ENCODE peak calls at places on chromosomes 5 and 9, in ten cellular contexts. W is non-pigmented ciliary epithelial cell; A is IMR-90; L is uterus; H is HFFc6; Z is SK-N-DZ; Q is stimulated activated CD4-positive, alpha-beta T cell treated with anti-CD3 and anti-CD28 coated beads, TNF-alpha, amount 100 ng/mL, for 1 hour; R is lower lobe of right lung; U is GM20000; C is effector CD8-positive, alpha-beta T cell. I is an unnamed sample.

GRCh38 chr9:125443367-125443766 is 181.7 kb downstream of the GAPVD1 start:
- DNase-seq in L (no peak), H (no peak), Z (no peak), C (no peak), Q (no peak), U (no peak), A (no peak), W (no peak), R (no peak), I (no peak)

GRCh38 chr9:109181284-109181683 is 14.2 kb upstream of the FRRS1L start:
- DNase-seq in C (no peak), H (no peak), U (peak), Z (no peak), A (no peak), Q (no peak), W (no peak), R (no peak), L (no peak), I (peak)

GRCh38 chr5:7850533-7851239 is at the start of gene CFAP90:
- DNase-seq in C (peak), Z (peak), A (peak), H (no peak), Q (no peak), U (peak), R (peak), L (peak), W (no peak), I (no peak)

GRCh38 chr5:135662683-135663082 is 83.9 kb upstream of the CXCL14 start:
- DNase-seq in A (no peak), C (no peak), Z (no peak), U (no peak), H (no peak), L (no peak), Q (no peak), W (no peak), R (no peak), I (no peak)

GRCh38 chr9:114499528-114499927 is 5.7 kb downstream of the WHRN start:
- DNase-seq in Q (no peak), R (no peak), A (no peak), H (no peak), L (no peak), C (no peak), U (no peak), Z (no peak), W (no peak), I (no peak)

GRCh38 chr9:126916909-126917308 is 2.3 kb downstream of the RALGPS1 start:
- DNase-seq in R (no peak), Z (no peak), L (no peak), A (no peak), U (no peak), Q (no peak), W (no peak), H (no peak), C (no peak), I (no peak)

GRCh38 chr9:2574215-2574614 is 47.4 kb upstream of the VLDLR start:
- DNase-seq in U (no peak), Q (no peak), Z (no peak), C (no peak), H (peak), A (no peak), W (no peak), R (no peak), L (no peak), I (no peak)

GRCh38 chr5:61362796-61363364 is 30.8 kb downstream of the ZSWIM6 start:
- DNase-seq in Q (no peak), R (no peak), U (no peak), A (peak), C (no peak), H (peak), Z (no peak), L (no peak), W (no peak), I (no peak)

GRCh38 chr9:79800578-79800977 is 228.8 kb downstream of the TLE4 start:
- DNase-seq in C (no peak), Q (no peak), W (no peak), L (no peak), H (no peak), U (no peak), R (no peak), Z (no peak), A (peak), I (no peak)

GRCh38 chr5:125349432-125349831 is 603.0 kb upstream of the ZNF608 start:
- DNase-seq in W (no peak), L (no peak), H (no peak), R (no peak), Q (no peak), U (no peak), C (no peak), A (peak), Z (no peak), I (no peak)

GRCh38 chr9:126531591-126531990 is 82.1 kb upstream of the LMX1B start:
- DNase-seq in A (no peak), H (no peak), C (no peak), L (no peak), R (peak), U (no peak), W (no peak), Q (no peak), Z (no peak), I (no peak)

GRCh38 chr9:11618241-11618805 is 1005.5 kb upstream of the PTPRD start:
- DNase-seq in W (no peak), A (no peak), H (no peak), R (no peak), Z (no peak), U (no peak), Q (no peak), C (no peak), L (no peak), I (no peak)

GRCh38 chr9:98118640-98119601 is at the start of gene TRIM14:
- DNase-seq in Q (peak), Z (peak), C (peak), H (peak), L (peak), R (peak), A (peak), U (peak), W (no peak), I (no peak)

GRCh38 chr5:3590967-3591900 is 4.4 kb upstream of the IRX1 start:
- DNase-seq in R (no peak), Z (no peak), A (no peak), Q (no peak), L (no peak), C (no peak), H (no peak), U (no peak), W (no peak), I (no peak)

GRCh38 chr5:125199968-125200841 is 453.8 kb upstream of the ZNF608 start:
- DNase-seq in U (peak), H (no peak), A (no peak), L (peak), Z (peak), Q (no peak), W (no peak), C (no peak), R (no peak), I (no peak)

GRCh38 chr9:110582156-110582555 is 2.6 kb upstream of the SVEP1 start:
- DNase-seq in H (no peak), U (no peak), A (no peak), L (no peak), C (no peak), Z (no peak), R (no peak), W (no peak), Q (no peak), I (no peak)

GRCh38 chr9:134379774-134380431 is 53.6 kb downstream of the RXRA start:
- DNase-seq in C (no peak), H (no peak), A (no peak), U (no peak), Z (no peak), Q (no peak), W (no peak), L (no peak), R (no peak), I (no peak)

GRCh38 chr5:172245823-172246222 is 37.7 kb downstream of the UBTD2 start:
- DNase-seq in U (no peak), A (no peak), Z (no peak), C (no peak), Q (no peak), R (no peak), H (no peak), W (no peak), L (no peak), I (no peak)

GRCh38 chr5:27465140-27465539 is 426.8 kb upstream of the CDH9 start:
- DNase-seq in H (no peak), R (no peak), U (no peak), Q (no peak), W (no peak), Z (no peak), A (no peak), C (no peak), L (no peak), I (no peak)

GRCh38 chr5:110951373-110951791 is 120.1 kb upstream of the TSLP start:
- DNase-seq in H (no peak), Z (no peak), A (no peak), R (no peak), U (no peak), L (no peak), W (no peak), C (no peak), Q (no peak), I (no peak)

GRCh38 chr9:78234810-78235209 is 1.1 kb upstream of the CEP78 start:
- DNase-seq in A (peak), Q (no peak), Z (no peak), C (no peak), L (no peak), R (no peak), W (peak), U (no peak), H (no peak), I (no peak)

GRCh38 chr5:52801329-52801728 is 13.6 kb downstream of the ITGA1 start:
- DNase-seq in Z (peak), Q (no peak), H (no peak), C (no peak), W (no peak), A (peak), R (no peak), L (no peak), U (no peak), I (no peak)

GRCh38 chr9:89536618-89537017 is 38.7 kb upstream of the SEMA4D start:
- DNase-seq in H (no peak), R (no peak), U (no peak), A (no peak), C (no peak), Q (no peak), Z (no peak), W (no peak), L (no peak), I (no peak)

GRCh38 chr9:7799234-7799933 is at the start of gene DMAC1:
- DNase-seq in Z (peak), C (peak), W (peak), Q (peak), R (peak), U (peak), A (peak), H (peak), L (peak), I (peak)

GRCh38 chr9:17402309-17402708 is 176.6 kb upstream of the SH3GL2 start:
- DNase-seq in R (no peak), Z (peak), C (no peak), L (no peak), Q (no peak), H (no peak), U (no peak), A (peak), W (no peak), I (no peak)

GRCh38 chr5:60675286-60675685 is 24.7 kb downstream of the DEPDC1B start:
- DNase-seq in R (no peak), C (no peak), H (no peak), U (no peak), Z (no peak), L (no peak), A (no peak), W (no peak), Q (no peak), I (no peak)

GRCh38 chr5:78095119-78095518 is 199.4 kb downstream of the AP3B1 start:
- DNase-seq in U (no peak), W (no peak), L (no peak), C (no peak), H (no peak), Q (no peak), Z (no peak), A (no peak), R (no peak), I (no peak)

GRCh38 chr5:142426676-142427364 is 102.0 kb upstream of the SPRY4 start:
- DNase-seq in H (no peak), U (no peak), Q (no peak), W (no peak), A (no peak), L (no peak), R (no peak), Z (no peak), C (no peak), I (no peak)

GRCh38 chr9:107982735-107983134 is 493.2 kb upstream of the KLF4 start:
- DNase-seq in U (no peak), R (no peak), L (no peak), Z (no peak), Q (no peak), C (no peak), H (no peak), W (no peak), A (no peak), I (no peak)

GRCh38 chr5:168364738-168365550 is 73.5 kb downstream of the WWC1 start:
- DNase-seq in Q (no peak), R (peak), W (no peak), Z (no peak), A (peak), H (no peak), U (no peak), C (no peak), L (no peak), I (no peak)

GRCh38 chr5:91366571-91366970 is 16.5 kb downstream of the ARRDC3 start:
- DNase-seq in Q (no peak), A (no peak), C (no peak), L (no peak), U (no peak), W (no peak), Z (no peak), R (no peak), H (no peak), I (no peak)

GRCh38 chr9:20683351-20684034 is 566 bp upstream of the FOCAD start:
- DNase-seq in Z (peak), U (peak), W (no peak), R (peak), Q (peak), H (peak), A (peak), C (peak), L (peak), I (no peak)

GRCh38 chr5:122351416-122352157 is 39.5 kb downstream of the SNCAIP start:
- DNase-seq in U (no peak), W (no peak), H (no peak), R (no peak), A (peak), L (no peak), Q (no peak), C (no peak), Z (peak), I (no peak)

GRCh38 chr5:132663771-132664695 is 6.1 kb downstream of the IL13 start:
- DNase-seq in C (no peak), L (no peak), H (no peak), W (no peak), R (no peak), A (no peak), Z (no peak), Q (no peak), U (peak), I (peak)

GRCh38 chr5:90099099-90099498 is 310.5 kb downstream of the CETN3 start:
- DNase-seq in R (no peak), A (no peak), H (no peak), Z (no peak), L (no peak), U (no peak), Q (no peak), C (no peak), W (no peak), I (no peak)

GRCh38 chr9:23006127-23006526 is 559.5 kb downstream of the DMRTA1 start:
- DNase-seq in R (no peak), C (no peak), L (no peak), Q (no peak), A (no peak), Z (no peak), W (no peak), U (no peak), H (no peak), I (no peak)

GRCh38 chr9:108125541-108125940 is 636.0 kb upstream of the KLF4 start:
- DNase-seq in R (no peak), L (no peak), C (no peak), U (no peak), Q (no peak), W (no peak), A (no peak), Z (no peak), H (no peak), I (no peak)

GRCh38 chr9:125744616-125745387 is 2.4 kb upstream of the PBX3 start:
- DNase-seq in C (no peak), L (no peak), Q (no peak), W (peak), A (peak), R (no peak), U (no peak), H (peak), Z (no peak), I (no peak)